ENCODE peak calls at places on chromosomes 2 and 18, in seven cellular contexts. S, A, J, Z, D, N and G are unnamed samples.

GRCh38 chr2:11738589-11739436 is 7.6 kb upstream of the LPIN1 start:
- DNase-seq in S (peak), A (peak), J (peak), Z (peak), D (peak), N (peak), G (peak)

GRCh38 chr2:9799729-9800632 is 43.3 kb upstream of the TAF1B start:
- DNase-seq in S (peak), A (peak), J (peak), Z (peak), D (peak), N (peak), G (no peak)

GRCh38 chr2:12903272-12903671 is 186.5 kb downstream of the TRIB2 start:
- DNase-seq in S (no peak), A (no peak), J (no peak), Z (no peak), D (peak), N (no peak), G (no peak)

GRCh38 chr18:3998698-3999333 is 456.3 kb downstream of the DLGAP1 start:
- DNase-seq in S (peak), A (peak), J (peak), Z (peak), D (peak), N (peak), G (peak)

GRCh38 chr2:69615078-69615630 is 28.4 kb downstream of the AAK1 start:
- DNase-seq in S (no peak), A (no peak), J (no peak), Z (no peak), D (peak), N (no peak), G (no peak)

GRCh38 chr18:61844726-61845125 is 48.1 kb downstream of the RNF152 start:
- DNase-seq in S (no peak), A (no peak), J (no peak), Z (no peak), D (no peak), N (no peak), G (no peak)

GRCh38 chr2:72367530-72368225 is 220.0 kb upstream of the CYP26B1 start:
- DNase-seq in S (peak), A (peak), J (peak), Z (peak), D (peak), N (peak), G (peak)

GRCh38 chr2:200353873-200354272 is 47.4 kb downstream of the SPATS2L start:
- DNase-seq in S (no peak), A (no peak), J (no peak), Z (no peak), D (peak), N (no peak), G (no peak)

GRCh38 chr2:227341553-227341952 is 16.5 kb downstream of the MFF start:
- DNase-seq in S (no peak), A (no peak), J (no peak), Z (no peak), D (no peak), N (no peak), G (no peak)

GRCh38 chr2:99066602-99067001 is 74.9 kb upstream of the C2orf15 start:
- DNase-seq in S (peak), A (peak), J (peak), Z (peak), D (peak), N (peak), G (peak)

DNA sequence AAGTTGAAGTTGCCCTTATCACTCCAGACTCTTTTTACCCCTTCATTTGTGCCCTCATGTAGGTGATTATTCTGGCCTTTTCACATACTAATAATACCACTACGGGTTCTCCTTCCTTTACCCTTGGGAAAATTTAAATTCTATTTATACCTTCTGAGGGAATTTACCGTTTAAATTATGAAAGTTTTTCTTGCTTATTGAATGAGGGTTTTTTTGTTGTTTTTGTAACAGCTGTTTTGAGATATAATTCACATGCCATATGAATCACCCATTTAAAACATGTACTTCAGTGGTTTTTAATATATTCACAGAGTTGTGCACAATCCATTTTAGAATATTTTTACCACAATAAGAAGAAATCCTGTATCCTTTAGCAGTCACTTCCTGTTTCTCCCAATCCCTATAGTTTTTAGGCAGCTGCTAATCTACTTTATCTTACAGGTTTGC is 54.7 kb downstream of the EML4 start:
- DNase-seq in S (no peak), A (peak), J (peak), Z (peak), D (peak), N (no peak), G (no peak)
- TF ChIP-seq CTCF in S (no peak), A (no peak), J (no peak), Z (no peak), D (no peak), N (no peak), G (no peak)

GRCh38 chr18:9968081-9968848 is 54.4 kb downstream of the VAPA start:
- DNase-seq in S (no peak), A (no peak), J (no peak), Z (no peak), D (peak), N (no peak), G (no peak)
- H3K4me3 ChIP-seq in S (no peak), A (no peak), J (no peak), Z (no peak), D (no peak), N (no peak), G (no peak)

GRCh38 chr2:172995323-172996244 is 80.1 kb upstream of the MAP3K20 start:
- DNase-seq in S (no peak), A (peak), J (peak), Z (peak), D (peak), N (peak), G (peak)
- TF ChIP-seq CTCF in S (no peak), A (peak), J (peak), Z (peak), D (no peak), N (peak), G (peak)

DNA sequence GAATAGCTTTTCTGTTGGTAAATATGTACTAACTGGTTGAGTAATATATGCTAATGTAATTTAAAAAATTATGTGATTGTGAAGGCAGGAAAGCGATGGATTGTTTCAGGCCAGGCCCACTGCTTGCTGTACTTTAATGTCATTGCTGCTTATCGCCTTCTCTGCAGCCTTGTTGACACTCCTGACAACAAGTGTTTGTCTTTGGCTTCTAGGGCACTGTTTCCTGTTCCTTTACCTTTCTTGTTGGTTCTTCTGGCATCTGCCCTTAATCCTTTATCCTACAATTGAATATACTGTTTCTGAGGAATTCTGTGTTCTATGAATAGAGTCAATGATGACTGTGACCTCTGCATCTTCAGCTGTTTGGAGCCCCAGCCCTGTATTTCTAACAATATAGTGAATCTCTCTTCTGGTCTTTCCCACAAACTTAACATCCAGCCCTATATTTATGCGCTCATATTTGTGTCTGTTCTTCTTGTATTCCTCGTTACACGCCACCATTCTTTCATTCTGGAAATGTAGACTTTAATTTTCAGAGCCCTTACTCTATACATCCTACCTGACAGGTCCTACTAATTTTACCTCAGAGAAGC is 17.5 kb downstream of the ACSL3 start:
- DNase-seq in S (no peak), A (no peak), J (no peak), Z (no peak), D (no peak), N (no peak), G (no peak)
- H3K4me3 ChIP-seq in S (no peak), A (no peak), J (no peak), Z (no peak), D (no peak), N (no peak), G (no peak)

DNA sequence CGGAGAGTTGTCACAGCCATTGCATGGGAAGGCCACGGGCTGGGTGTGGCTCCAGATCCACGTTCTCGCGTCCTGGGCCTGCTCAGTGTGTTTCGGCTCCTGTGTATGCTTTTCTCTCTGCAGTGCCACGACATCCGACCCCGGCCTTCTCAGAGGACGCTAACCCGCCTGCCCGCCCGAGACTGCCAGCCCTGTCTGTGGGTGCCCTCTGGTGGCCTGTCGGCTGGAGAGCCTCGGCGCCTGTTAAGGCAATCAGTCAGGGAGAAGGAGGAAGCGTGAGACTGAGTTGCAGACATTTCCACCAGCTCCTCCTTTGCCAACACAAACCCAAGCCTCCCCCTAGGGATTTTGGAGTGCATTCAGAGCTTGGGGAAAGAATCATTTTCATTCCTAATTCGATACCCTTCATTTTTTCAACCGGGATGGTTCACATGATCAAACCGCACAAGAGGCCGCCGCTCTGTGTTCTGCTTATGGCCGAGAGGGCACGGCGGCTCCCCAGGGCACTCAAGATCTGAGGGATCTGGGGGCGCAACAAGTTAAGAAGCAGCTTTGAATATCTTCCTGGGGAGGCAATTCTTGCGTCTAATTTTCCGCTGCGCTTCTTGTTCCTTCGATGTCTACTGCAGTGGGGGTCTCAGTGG is 37.5 kb upstream of the ZBTB7C start:
- DNase-seq in S (peak), A (peak), J (peak), Z (peak), D (peak), N (peak), G (no peak)
- TF ChIP-seq CTCF in S (peak), A (peak), J (peak), Z (peak), D (peak), N (peak), G (peak)

GRCh38 chr2:240915526-240916335 is 9.6 kb downstream of the CROCC2 start:
- DNase-seq in S (peak), A (no peak), J (peak), Z (no peak), D (no peak), N (no peak), G (no peak)

GRCh38 chr2:240917684-240918257 is 11.6 kb downstream of the CROCC2 start:
- DNase-seq in S (no peak), A (no peak), J (no peak), Z (no peak), D (peak), N (no peak), G (no peak)

GRCh38 chr2:240918258-240919091 is 12.3 kb downstream of the CROCC2 start:
- DNase-seq in S (no peak), A (no peak), J (no peak), Z (no peak), D (no peak), N (no peak), G (no peak)

GRCh38 chr2:240916571-240917008 is 10.5 kb downstream of the CROCC2 start:
- DNase-seq in S (peak), A (peak), J (peak), Z (peak), D (peak), N (peak), G (peak)

GRCh38 chr2:240917009-240917683 is 11.0 kb downstream of the CROCC2 start:
- DNase-seq in S (no peak), A (no peak), J (no peak), Z (no peak), D (no peak), N (no peak), G (no peak)
- H3K4me3 ChIP-seq in S (peak), A (no peak), J (no peak), Z (no peak), D (no peak), N (no peak), G (no peak)

GRCh38 chr2:8616084-8616419 is 65.8 kb upstream of the ID2 start:
- DNase-seq in S (no peak), A (no peak), J (no peak), Z (no peak), D (no peak), N (no peak), G (no peak)
- TF ChIP-seq CTCF in S (no peak), A (no peak), J (no peak), Z (no peak), D (no peak), N (no peak), G (no peak)